ENCODE peak calls at places on chromosomes 3 and 15, in seven cellular contexts. One of them, this sample, is unnamed.

GRCh38 chr15:92937880-92938279 is 37.8 kb downstream of the CHD2 start:
- DNase-seq in Calu3: no peak
- DNase-seq in ELF-1: no peak
- DNase-seq in uterus: no peak
- DNase-seq in heart left ventricle: no peak
- DNase-seq in kidney epithelial cell: no peak
- DNase-seq in thoracic aorta: no peak
- DNase-seq in this sample: no peak

GRCh38 chr3:175404667-175405066 is 545.5 kb downstream of the NAALADL2 start:
- DNase-seq in heart left ventricle: no peak
- DNase-seq in Calu3: no peak
- DNase-seq in ELF-1: no peak
- DNase-seq in kidney epithelial cell: no peak
- DNase-seq in uterus: no peak
- DNase-seq in thoracic aorta: no peak
- DNase-seq in this sample: no peak

GRCh38 chr3:62636235-62636826 is 238.9 kb downstream of the CADPS start:
- DNase-seq in heart left ventricle: no peak
- DNase-seq in thoracic aorta: no peak
- DNase-seq in Calu3: no peak
- DNase-seq in ELF-1: no peak
- DNase-seq in uterus: no peak
- DNase-seq in kidney epithelial cell: no peak
- DNase-seq in this sample: no peak

GRCh38 chr3:105827959-105828358 is 40.9 kb downstream of the CBLB start:
- DNase-seq in kidney epithelial cell: peak; percentile 56
- DNase-seq in heart left ventricle: peak; percentile 35
- DNase-seq in uterus: peak; percentile 35
- DNase-seq in thoracic aorta: no peak
- DNase-seq in Calu3: peak; percentile 46
- DNase-seq in ELF-1: peak; percentile 40
- DNase-seq in this sample: no peak

GRCh38 chr3:160400631-160401150 is 1.2 kb downstream of the SMC4 start:
- DNase-seq in heart left ventricle: peak; percentile 31
- DNase-seq in Calu3: peak; percentile 48
- DNase-seq in ELF-1: peak; percentile 47
- DNase-seq in thoracic aorta: no peak
- DNase-seq in uterus: no peak
- DNase-seq in kidney epithelial cell: no peak
- DNase-seq in this sample: peak; percentile 33

GRCh38 chr15:88646951-88647350 is 8.1 kb downstream of the ISG20 start:
- DNase-seq in kidney epithelial cell: no peak
- DNase-seq in Calu3: no peak
- DNase-seq in heart left ventricle: no peak
- DNase-seq in thoracic aorta: no peak
- DNase-seq in uterus: peak; percentile 8
- DNase-seq in ELF-1: no peak
- DNase-seq in this sample: no peak

GRCh38 chr3:72892081-72892763 is 4.4 kb downstream of the GXYLT2 start:
- DNase-seq in heart left ventricle: peak; percentile 52
- DNase-seq in thoracic aorta: no peak
- DNase-seq in uterus: peak; percentile 70
- DNase-seq in ELF-1: no peak
- DNase-seq in Calu3: no peak
- DNase-seq in kidney epithelial cell: no peak
- DNase-seq in this sample: peak; percentile 34

GRCh38 chr3:38574411-38575278 is 74.8 kb downstream of the SCN5A start:
- DNase-seq in heart left ventricle: no peak
- DNase-seq in ELF-1: no peak
- DNase-seq in kidney epithelial cell: no peak
- DNase-seq in uterus: no peak
- DNase-seq in thoracic aorta: no peak
- DNase-seq in Calu3: no peak
- DNase-seq in this sample: no peak

GRCh38 chr15:84878504-84878903 is 6.0 kb upstream of the SLC28A1 start:
- DNase-seq in kidney epithelial cell: no peak
- DNase-seq in uterus: peak; percentile 63
- DNase-seq in Calu3: peak; percentile 72
- DNase-seq in thoracic aorta: no peak
- DNase-seq in ELF-1: peak; percentile 84
- DNase-seq in heart left ventricle: peak; percentile 66
- DNase-seq in this sample: peak; percentile 63

GRCh38 chr15:48800811-48801460 is 9.9 kb downstream of the CEP152 start:
- DNase-seq in kidney epithelial cell: no peak
- DNase-seq in thoracic aorta: no peak
- DNase-seq in heart left ventricle: no peak
- DNase-seq in uterus: no peak
- DNase-seq in Calu3: no peak
- DNase-seq in ELF-1: no peak
- DNase-seq in this sample: no peak

GRCh38 chr3:41158947-41159346 is 40.4 kb upstream of the CTNNB1 start:
- DNase-seq in thoracic aorta: no peak
- DNase-seq in uterus: no peak
- DNase-seq in heart left ventricle: no peak
- DNase-seq in kidney epithelial cell: peak; percentile 47
- DNase-seq in ELF-1: no peak
- DNase-seq in Calu3: peak; percentile 6
- DNase-seq in this sample: no peak

GRCh38 chr3:65291448-65292091 is 603.8 kb upstream of the ADAMTS9 start:
- DNase-seq in Calu3: no peak
- DNase-seq in thoracic aorta: no peak
- DNase-seq in uterus: no peak
- DNase-seq in ELF-1: no peak
- DNase-seq in kidney epithelial cell: no peak
- DNase-seq in heart left ventricle: no peak
- DNase-seq in this sample: no peak

GRCh38 chr15:74318376-74319137 is 48.9 kb downstream of the CYP11A1 start:
- DNase-seq in ELF-1: no peak
- DNase-seq in thoracic aorta: no peak
- DNase-seq in heart left ventricle: peak; percentile 79
- DNase-seq in kidney epithelial cell: no peak
- DNase-seq in Calu3: no peak
- DNase-seq in uterus: peak; percentile 31
- DNase-seq in this sample: no peak

This sample was measured in left cardiac atrium.